ENCODE peak calls at places on chromosomes 6 and 20, in five cellular contexts. O is fibroblast of the aortic adventitia; W is activated T-cell treated with anti-CD3 and anti-CD28 coated beads for 1 hour; K is activated T-helper 1 cell treated with anti-CD3 and anti-CD28 coated beads, Interleukin-12 subunit alpha, Interleukin-12 subunit beta, Interleukin-2, Interleukin-4 antibody, amounts not matched to agents 30 ng/mL and 10 ng/mL and 1 ng/mL, durations not matched to agents 14 hours and 24 hours and 36 hours; U is lower leg skin. Z is an unnamed sample.

GRCh38 chr6:113772961-113773360 is 84.2 kb upstream of the MARCKS start:
- DNase-seq in O (no peak), W (no peak), K (no peak), U (no peak), Z (no peak)

GRCh38 chr20:21280496-21281016 is 22.6 kb upstream of the XRN2 start:
- DNase-seq in O (no peak), W (no peak), K (no peak), U (no peak), Z (no peak)

GRCh38 chr6:10882654-10883053 is 813 bp upstream of the GCM2 start:
- DNase-seq in O (no peak), W (no peak), K (no peak), U (no peak), Z (no peak)

GRCh38 chr6:159693128-159693893 is at the start of gene SOD2:
- DNase-seq in O (peak), W (peak), K (peak), U (peak), Z (peak)

GRCh38 chr20:62688855-62689460 is 19.7 kb upstream of the NTSR1 start:
- DNase-seq in O (no peak), W (no peak), K (no peak), U (no peak), Z (no peak)

GRCh38 chr20:24773751-24774201 is 175.3 kb upstream of the CST7 start:
- DNase-seq in O (peak), W (no peak), K (no peak), U (no peak), Z (no peak)

GRCh38 chr6:3644613-3645012 is 106.9 kb downstream of the PXDC1 start:
- DNase-seq in O (no peak), W (no peak), K (no peak), U (no peak), Z (no peak)

GRCh38 chr6:30881392-30881986 is 2.8 kb upstream of the DDR1 start:
- DNase-seq in O (no peak), W (no peak), K (no peak), U (no peak), Z (no peak)

GRCh38 chr6:141169419-141169818 is 963.3 kb upstream of the GJE1 start:
- DNase-seq in O (peak), W (no peak), K (no peak), U (no peak), Z (no peak)

GRCh38 chr6:136738178-136739057 is 53.9 kb downstream of the MAP3K5 start:
- DNase-seq in O (peak), W (no peak), K (no peak), U (no peak), Z (no peak)

GRCh38 chr20:5172903-5173463 is 46.2 kb downstream of the CDS2 start:
- DNase-seq in O (no peak), W (no peak), K (no peak), U (no peak), Z (no peak)

GRCh38 chr6:10362300-10362699 is 52.6 kb downstream of the TFAP2A start:
- DNase-seq in O (no peak), W (no peak), K (no peak), U (no peak), Z (no peak)

GRCh38 chr20:45011108-45011526 is 44.8 kb downstream of the STK4 start:
- DNase-seq in O (peak), W (peak), K (no peak), U (peak), Z (no peak)

GRCh38 chr6:109702797-109703196 is 11.7 kb downstream of the FIG4 start:
- DNase-seq in O (no peak), W (no peak), K (no peak), U (no peak), Z (no peak)

GRCh38 chr6:15653581-15653980 is 9.2 kb downstream of the DTNBP1 start:
- DNase-seq in O (no peak), W (no peak), K (no peak), U (no peak), Z (no peak)

GRCh38 chr6:143803769-143804540 is 39.2 kb upstream of the LTV1 start:
- DNase-seq in O (no peak), W (no peak), K (no peak), U (no peak), Z (no peak)

GRCh38 chr20:54598351-54598750 is 123.0 kb downstream of the DOK5 start:
- DNase-seq in O (no peak), W (no peak), K (no peak), U (no peak), Z (no peak)

GRCh38 chr6:156190270-156190669 is 586.9 kb upstream of the ARID1B start:
- DNase-seq in O (no peak), W (no peak), K (no peak), U (no peak), Z (no peak)

GRCh38 chr6:16105056-16105455 is 23.8 kb upstream of the MYLIP start:
- DNase-seq in O (no peak), W (no peak), K (no peak), U (no peak), Z (no peak)

GRCh38 chr6:20417819-20418218 is 16.1 kb downstream of the E2F3 start:
- DNase-seq in O (no peak), W (no peak), K (no peak), U (no peak), Z (no peak)

GRCh38 chr6:11605507-11605905 is 68.0 kb downstream of the TMEM170B start:
- DNase-seq in O (no peak), W (no peak), K (no peak), U (no peak), Z (no peak)

GRCh38 chr6:126039284-126039683 is 52.9 kb downstream of the TRMT11 start:
- DNase-seq in O (peak), W (no peak), K (no peak), U (no peak), Z (no peak)

GRCh38 chr6:119856136-119856535 is 506.6 kb upstream of the MAN1A1 start:
- DNase-seq in O (no peak), W (no peak), K (no peak), U (no peak), Z (no peak)

GRCh38 chr6:32685603-32686002 is 19.1 kb upstream of the HLA-DQB1 start:
- DNase-seq in O (no peak), W (no peak), K (peak), U (no peak), Z (no peak)

GRCh38 chr6:130143709-130144108 is 79.0 kb downstream of the SAMD3 start:
- DNase-seq in O (peak), W (no peak), K (no peak), U (no peak), Z (no peak)

GRCh38 chr6:11434565-11435326 is 102.8 kb upstream of the TMEM170B start:
- DNase-seq in O (peak), W (no peak), K (no peak), U (peak), Z (peak)

GRCh38 chr6:170441316-170441715 is 111.8 kb downstream of the PSMB1 start:
- DNase-seq in O (peak), W (no peak), K (no peak), U (no peak), Z (no peak)

GRCh38 chr6:155262655-155263054 is 1.2 kb upstream of the CLDN20 start:
- DNase-seq in O (no peak), W (no peak), K (no peak), U (no peak), Z (no peak)

Z was measured in thoracic aorta.